ENCODE peak calls at places on chromosome 18, in nine cellular contexts. U is neural progenitor cell, O is mammary epithelial cell, R is GM23248, L is IMR-90, H is SK-N-SH, M is HCT116, X is OCI-LY7, N is mesenchymal stem cell. W is an unnamed sample.

GRCh38 chr18:58407649-58408407 is 221.1 kb downstream of the ALPK2 start:
- DNase-seq in U (no peak), O (no peak), R (no peak), L (no peak), H (no peak), M (no peak), X (no peak), N (no peak), W (peak; percentile 68)

GRCh38 chr18:35507623-35508022 is 9.9 kb upstream of the INO80C start:
- DNase-seq in U (no peak), O (no peak), R (no peak), L (no peak), H (no peak), M (no peak), X (no peak), N (no peak), W (no peak)

GRCh38 chr18:58997811-58998337 is 133.2 kb downstream of the ZNF532 start:
- DNase-seq in U (no peak), O (peak; percentile 59), R (peak; percentile 90), L (peak; percentile 88), H (no peak), M (no peak), X (no peak), N (peak; percentile 85), W (no peak)

GRCh38 chr18:61435064-61435652 is 101.9 kb downstream of the CDH20 start:
- DNase-seq in U (peak; percentile 52), O (no peak), R (peak; percentile 23), L (peak; percentile 10), H (peak; percentile 4), M (peak; percentile 22), X (peak; percentile 25), N (peak; percentile 15), W (peak; percentile 10)

GRCh38 chr18:35973650-35974049 is 1.2 kb downstream of the RMP24 start:
- DNase-seq in U (no peak), O (no peak), R (no peak), L (no peak), H (no peak), M (no peak), X (no peak), N (peak; percentile 5), W (no peak)

GRCh38 chr18:45275367-45276113 is 339.7 kb upstream of the SLC14A2 start:
- DNase-seq in U (peak; percentile 37), O (peak; percentile 21), R (peak; percentile 24), L (peak; percentile 45), H (no peak), M (peak; percentile 28), X (peak; percentile 19), N (no peak), W (peak; percentile 22)

GRCh38 chr18:34802938-34803337 is 92.8 kb downstream of the DTNA start:
- DNase-seq in U (peak; percentile 5), O (no peak), R (peak; percentile 66), L (peak; percentile 29), H (no peak), M (no peak), X (no peak), N (peak; percentile 7), W (no peak)

GRCh38 chr18:12839526-12840196 is 44.4 kb downstream of the PTPN2 start:
- DNase-seq in U (no peak), O (peak; percentile 42), R (peak; percentile 42), L (no peak), H (no peak), M (no peak), X (peak; percentile 42), N (peak; percentile 32), W (no peak)

GRCh38 chr18:2736823-2737222 is 81.3 kb downstream of the SMCHD1 start:
- DNase-seq in U (no peak), O (no peak), R (no peak), L (no peak), H (no peak), M (no peak), X (no peak), N (no peak), W (no peak)

GRCh38 chr18:46542545-46542944 is 114.5 kb downstream of the LOXHD1 start:
- DNase-seq in U (peak; percentile 78), O (peak; percentile 15), R (peak; percentile 34), L (no peak), H (no peak), M (no peak), X (no peak), N (no peak), W (peak; percentile 53)

GRCh38 chr18:57833441-57834101 is 30.5 kb upstream of the ATP8B1 start:
- DNase-seq in U (peak; percentile 6), O (no peak), R (peak; percentile 36), L (peak; percentile 57), H (no peak), M (no peak), X (no peak), N (peak; percentile 28), W (peak; percentile 75)

GRCh38 chr18:25057491-25058050 is 294.4 kb downstream of the ZNF521 start:
- DNase-seq in U (no peak), O (no peak), R (no peak), L (no peak), H (no peak), M (no peak), X (no peak), N (no peak), W (no peak)

DNA sequence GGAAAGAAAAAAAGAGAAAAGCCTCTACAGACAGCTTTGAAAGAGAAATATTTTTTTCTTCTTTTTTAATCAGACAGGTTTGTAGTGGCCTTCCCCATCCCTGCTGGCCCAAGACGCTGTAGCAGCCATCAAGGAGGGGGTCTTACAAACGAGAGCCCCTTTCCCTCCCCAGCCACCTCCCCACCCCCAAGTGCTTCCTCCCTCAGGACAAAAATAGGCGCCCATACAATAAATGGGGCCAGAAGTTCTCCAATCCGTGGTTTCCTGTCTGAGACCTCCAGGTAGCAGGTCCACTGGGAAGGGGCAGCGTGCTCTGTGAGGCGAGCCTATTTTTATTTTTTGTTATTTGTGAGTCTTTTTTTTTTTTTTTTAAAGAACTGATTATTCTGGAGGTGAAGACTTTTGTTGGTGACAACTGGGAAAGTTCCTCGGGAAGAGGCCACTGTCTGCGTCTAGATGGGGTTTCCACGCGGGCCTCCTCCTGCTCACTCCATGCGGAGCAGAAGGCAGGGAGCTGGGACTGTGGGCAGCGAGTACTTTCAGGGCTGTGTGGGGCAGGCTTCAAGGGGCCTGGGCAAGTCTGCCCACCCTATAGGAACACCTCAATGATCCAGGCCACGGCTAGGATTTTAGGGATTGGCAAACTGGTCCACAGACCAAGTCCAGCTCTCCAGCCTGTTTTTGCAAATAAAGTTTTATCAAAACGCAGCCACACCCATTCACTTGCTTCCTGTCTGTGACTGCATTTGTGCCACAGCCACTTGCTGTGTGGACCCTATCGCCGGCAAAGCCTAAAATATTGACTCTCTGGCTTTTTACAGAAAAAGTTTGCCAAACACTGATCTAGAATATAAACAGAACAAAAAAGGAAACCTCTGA is 139.6 kb downstream of the CTIF start:
- DNase-seq in U (no peak), O (no peak), R (no peak), L (no peak), H (no peak), M (no peak), X (no peak), N (no peak), W (no peak)
- H3K4me1 ChIP-seq in U (peaks cover 20% of the 10 kb centered on the region), O (peaks cover 3% of the 10 kb centered on the region), R (peaks cover 29% of the 10 kb centered on the region), L (peaks cover 23% of the 10 kb centered on the region), H (peaks cover 15% of the 10 kb centered on the region), M (no peaks in the 10 kb centered on the region), X (peaks cover 16% of the 10 kb centered on the region), N (peaks cover 26% of the 10 kb centered on the region), W (peaks cover 10% of the 10 kb centered on the region)

GRCh38 chr18:38886235-38886634 is 1320.6 kb upstream of the CELF4 start:
- DNase-seq in U (no peak), O (no peak), R (no peak), L (no peak), H (no peak), M (no peak), X (no peak), N (no peak), W (no peak)

GRCh38 chr18:38884050-38884449 is 1318.5 kb upstream of the CELF4 start:
- DNase-seq in U (no peak), O (no peak), R (no peak), L (no peak), H (no peak), M (no peak), X (no peak), N (no peak), W (no peak)

GRCh38 chr18:38887671-38888020 is 1322.0 kb upstream of the CELF4 start:
- DNase-seq in U (no peak), O (no peak), R (no peak), L (no peak), H (no peak), M (no peak), X (no peak), N (no peak), W (no peak)

DNA sequence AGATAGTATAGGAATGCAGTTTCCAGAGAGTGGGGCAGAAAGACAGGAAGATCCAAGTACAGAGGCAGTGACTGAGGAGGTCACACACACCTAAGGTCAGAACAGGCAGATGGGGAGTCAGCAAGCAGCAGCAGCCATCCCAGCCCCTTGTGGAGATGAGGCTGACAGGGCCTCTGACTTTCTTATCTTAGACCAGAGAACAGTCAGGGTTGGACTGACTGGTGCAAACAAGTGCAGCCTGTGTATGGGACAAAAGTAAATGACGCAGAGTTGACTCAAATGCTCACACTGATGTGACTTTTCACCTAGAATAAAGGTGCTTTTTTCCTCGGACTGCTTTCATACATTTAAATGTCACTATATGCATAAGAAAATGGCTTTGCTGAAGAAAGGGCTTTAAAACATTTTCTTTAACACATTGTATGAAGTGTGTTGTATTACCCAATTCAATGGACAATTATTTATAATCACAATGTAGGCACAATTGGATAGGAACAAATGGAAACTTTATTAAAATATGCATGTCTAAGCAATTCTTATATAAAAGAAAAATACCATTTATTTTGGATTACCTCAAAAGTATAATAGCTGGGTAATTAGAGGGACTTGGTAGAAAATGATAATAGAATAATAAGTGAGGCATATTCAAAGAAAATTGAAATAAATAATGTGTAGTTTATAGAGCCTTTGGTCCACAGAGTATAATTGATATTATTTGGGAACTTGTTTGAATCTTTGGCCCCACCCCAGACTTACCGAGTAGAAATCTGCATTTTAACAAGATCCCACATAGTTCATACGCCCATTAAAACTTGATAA is 1321.5 kb upstream of the CELF4 start:
- DNase-seq in U (no peak), O (no peak), R (no peak), L (no peak), H (no peak), M (no peak), X (no peak), N (no peak), W (peak; percentile 48)
- H2AFZ ChIP-seq in U (peak overlapping the region; percentile 52), O (no peak overlapping the region), R (no peak overlapping the region), L (no peak overlapping the region), H (no peak overlapping the region), M (no peak overlapping the region), X (no peak overlapping the region), N (no peak overlapping the region), W (no peak overlapping the region)

GRCh38 chr18:74289137-74289536 is 2.6 kb downstream of the CYB5A start:
- DNase-seq in U (no peak), O (no peak), R (peak; percentile 64), L (peak; percentile 35), H (no peak), M (no peak), X (no peak), N (peak; percentile 62), W (no peak)
- H3K4me1 ChIP-seq in U (peaks cover 12% of the 10 kb centered on the region), O (peaks cover 8% of the 10 kb centered on the region), R (peaks cover 27% of the 10 kb centered on the region), L (peaks cover 17% of the 10 kb centered on the region), H (peaks cover 26% of the 10 kb centered on the region), M (peaks cover 7% of the 10 kb centered on the region), X (no peaks in the 10 kb centered on the region), N (peaks cover 13% of the 10 kb centered on the region), W (peaks cover 37% of the 10 kb centered on the region)

DNA sequence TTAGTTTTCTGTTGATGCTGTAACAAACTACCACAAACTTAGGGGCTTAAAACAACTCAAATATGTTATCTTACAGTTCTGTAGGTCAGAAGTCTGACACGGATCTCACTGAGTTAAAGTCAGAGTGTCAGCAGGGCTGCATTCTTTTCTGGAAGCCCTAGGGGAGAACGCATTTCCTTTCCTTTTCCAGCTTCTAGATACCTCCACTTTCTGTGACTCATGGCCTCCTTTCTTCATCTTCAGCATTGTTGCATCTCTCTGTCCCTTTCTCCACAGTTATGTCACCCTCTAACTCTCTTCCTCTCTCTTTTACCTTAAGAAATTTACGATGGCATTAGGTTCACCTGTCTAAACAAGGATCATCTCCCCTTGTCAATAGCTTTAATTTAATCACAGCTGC is 13.3 kb upstream of the PPP4R1 start:
- DNase-seq in U (no peak), O (peak; percentile 70), R (peak; percentile 72), L (peak; percentile 65), H (no peak), M (no peak), X (no peak), N (peak; percentile 77), W (no peak)
- H2AFZ ChIP-seq in U (peak overlapping the region; percentile 83), O (peak overlapping the region; percentile 68), R (peak overlapping the region; percentile 70), L (no peak overlapping the region), H (no peak overlapping the region), M (peak overlapping the region; percentile 22), X (no peak overlapping the region), N (no peak overlapping the region), W (no peak overlapping the region)

W was measured in hepatocyte.